ENCODE peak calls at places on chromosomes 5 and 9, in four cellular contexts. One of them, this sample, is unnamed. For H3K36me3, the result is how much of the 10 kb centered on the place peaks cover.

GRCh38 chr9:121394292-121394691 is 24.2 kb upstream of the STOM start:
- DNase-seq in bronchial epithelial cell: peak
- DNase-seq in stomach: no peak
- DNase-seq in heart right ventricle: no peak
- DNase-seq in this sample: no peak

GRCh38 chr5:152164860-152165259 is 240.2 kb upstream of the GLRA1 start:
- DNase-seq in bronchial epithelial cell: no peak
- DNase-seq in stomach: no peak
- DNase-seq in heart right ventricle: no peak
- DNase-seq in this sample: no peak

GRCh38 chr5:158880514-158881001 is 219.2 kb downstream of the EBF1 start:
- DNase-seq in bronchial epithelial cell: no peak
- DNase-seq in stomach: no peak
- DNase-seq in heart right ventricle: no peak
- DNase-seq in this sample: no peak

GRCh38 chr5:81751836-81752643 is 1.1 kb upstream of the SSBP2 start:
- DNase-seq in bronchial epithelial cell: no peak
- DNase-seq in stomach: peak
- DNase-seq in heart right ventricle: no peak
- DNase-seq in this sample: peak

GRCh38 chr9:97710356-97711222 is 13.4 kb upstream of the XPA start:
- DNase-seq in bronchial epithelial cell: peak
- DNase-seq in stomach: peak
- DNase-seq in heart right ventricle: no peak
- DNase-seq in this sample: no peak

GRCh38 chr5:136058972-136059354 is 30.2 kb downstream of the TGFBI start:
- DNase-seq in bronchial epithelial cell: no peak
- DNase-seq in stomach: no peak
- DNase-seq in heart right ventricle: no peak
- DNase-seq in this sample: no peak

GRCh38 chr5:115382989-115383388 is 86.5 kb upstream of the CCDC112 start:
- DNase-seq in bronchial epithelial cell: no peak
- DNase-seq in stomach: no peak
- DNase-seq in heart right ventricle: no peak
- DNase-seq in this sample: no peak

GRCh38 chr5:179606910-179607448 is 16.5 kb downstream of the HNRNPH1 start:
- DNase-seq in bronchial epithelial cell: no peak
- DNase-seq in stomach: no peak
- DNase-seq in heart right ventricle: no peak
- DNase-seq in this sample: no peak

GRCh38 chr9:136002886-136003285 is 41.7 kb upstream of the UBAC1 start:
- DNase-seq in bronchial epithelial cell: no peak
- DNase-seq in stomach: no peak
- DNase-seq in heart right ventricle: peak
- DNase-seq in this sample: no peak

GRCh38 chr5:124995451-124995850 is 249.0 kb upstream of the ZNF608 start:
- DNase-seq in bronchial epithelial cell: no peak
- DNase-seq in stomach: no peak
- DNase-seq in heart right ventricle: no peak
- DNase-seq in this sample: no peak

GRCh38 chr5:135880801-135881200 is 14.8 kb downstream of the IL9 start:
- DNase-seq in bronchial epithelial cell: peak
- DNase-seq in stomach: no peak
- DNase-seq in heart right ventricle: no peak
- DNase-seq in this sample: no peak

GRCh38 chr5:73796164-73797141 is 170.5 kb downstream of the ARHGEF28 start:
- DNase-seq in bronchial epithelial cell: peak
- DNase-seq in stomach: peak
- DNase-seq in heart right ventricle: peak
- DNase-seq in this sample: peak

GRCh38 chr9:86286278-86286677 is 3.9 kb upstream of the ISCA1 start:
- DNase-seq in bronchial epithelial cell: no peak
- DNase-seq in stomach: no peak
- DNase-seq in heart right ventricle: no peak
- DNase-seq in this sample: no peak

GRCh38 chr5:2929779-2930178 is 178.3 kb upstream of the IRX2 start:
- DNase-seq in bronchial epithelial cell: no peak
- DNase-seq in stomach: no peak
- DNase-seq in heart right ventricle: no peak
- DNase-seq in this sample: no peak

GRCh38 chr9:91809581-91810285 is 140.3 kb downstream of the ROR2 start:
- DNase-seq in bronchial epithelial cell: peak
- DNase-seq in stomach: no peak
- DNase-seq in heart right ventricle: no peak
- DNase-seq in this sample: no peak

GRCh38 chr9:20092560-20092959 is 303.7 kb upstream of the SLC24A2 start:
- DNase-seq in bronchial epithelial cell: no peak
- DNase-seq in stomach: no peak
- DNase-seq in heart right ventricle: no peak
- DNase-seq in this sample: no peak
- H3K4me3 ChIP-seq in bronchial epithelial cell: no peak
- H3K4me3 ChIP-seq in stomach: no peak
- H3K4me3 ChIP-seq in heart right ventricle: no peak
- H3K4me3 ChIP-seq in this sample: no peak

DNA sequence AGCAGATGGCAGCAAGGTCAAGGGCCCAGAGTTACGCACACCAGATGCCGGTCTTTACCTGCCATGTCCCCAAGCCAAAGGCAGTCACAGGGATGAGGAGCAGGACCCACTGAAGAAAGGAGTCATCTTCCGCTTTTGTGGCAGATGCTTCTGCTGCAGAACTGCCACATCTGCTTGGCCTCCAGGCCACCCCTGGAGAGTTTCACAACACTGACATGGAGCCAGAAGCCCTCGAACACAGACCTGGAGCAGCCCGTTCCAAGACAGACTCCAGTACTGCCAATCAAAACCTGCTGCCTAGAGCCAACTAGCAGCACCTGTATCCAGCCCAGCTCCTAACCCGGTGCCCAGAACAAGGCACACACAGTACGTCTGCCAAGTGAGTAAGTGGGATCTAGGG is 1.5 kb downstream of the SURF1 start:
- DNase-seq in bronchial epithelial cell: no peak
- DNase-seq in stomach: no peak
- DNase-seq in heart right ventricle: no peak
- DNase-seq in this sample: no peak
- H3K36me3 ChIP-seq in bronchial epithelial cell: under half
- H3K36me3 ChIP-seq in stomach: half or more
- H3K36me3 ChIP-seq in heart right ventricle: under half
- H3K36me3 ChIP-seq in this sample: under half

GRCh38 chr5:67986761-67987160 is 228.8 kb upstream of the PIK3R1 start:
- DNase-seq in bronchial epithelial cell: no peak
- DNase-seq in stomach: no peak
- DNase-seq in heart right ventricle: no peak
- DNase-seq in this sample: no peak
- TF ChIP-seq CTCF in bronchial epithelial cell: no peak
- TF ChIP-seq CTCF in stomach: no peak
- TF ChIP-seq CTCF in heart right ventricle: no peak
- TF ChIP-seq CTCF in this sample: no peak

DNA sequence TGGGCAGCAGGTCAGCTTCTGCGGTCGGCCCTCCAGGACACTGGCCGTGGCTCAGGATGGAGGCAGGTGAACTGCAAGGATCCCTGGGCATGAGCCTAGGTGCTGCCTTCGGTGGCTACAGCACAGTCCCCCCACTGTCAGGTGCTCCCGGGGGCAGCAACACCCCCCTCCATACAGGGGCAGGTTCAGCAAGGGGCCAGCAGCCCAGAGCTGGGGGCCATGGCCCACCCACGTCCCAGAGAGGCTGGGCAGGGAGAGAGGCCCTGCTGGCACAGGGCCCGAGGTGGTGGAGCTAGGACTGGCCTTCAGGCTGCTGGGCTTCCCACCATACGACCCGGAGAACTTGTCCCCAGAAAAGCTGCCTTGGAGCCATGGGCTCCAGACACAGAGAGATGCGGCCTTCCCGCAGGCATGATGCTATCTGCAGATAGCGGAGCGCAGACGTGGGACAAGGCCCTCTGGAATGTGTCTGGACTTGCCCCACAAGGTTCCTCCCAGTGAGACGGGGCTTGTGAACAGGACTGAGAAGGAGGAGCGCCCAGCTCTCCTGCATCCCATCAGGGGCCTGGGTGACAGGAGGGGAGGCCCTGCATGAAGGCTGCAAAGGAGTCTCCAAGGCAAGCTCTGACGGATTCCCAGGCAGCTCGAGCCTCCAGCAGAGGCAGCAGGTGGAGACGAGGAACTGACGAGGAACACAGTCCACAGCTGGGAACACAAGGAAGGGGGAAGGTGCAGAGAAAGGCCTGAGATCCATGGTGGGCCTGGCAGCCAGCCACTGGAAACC is 111.1 kb downstream of the VAV2 start:
- DNase-seq in bronchial epithelial cell: peak
- DNase-seq in stomach: no peak
- DNase-seq in heart right ventricle: no peak
- DNase-seq in this sample: no peak
- H3K4me3 ChIP-seq in bronchial epithelial cell: no peak
- H3K4me3 ChIP-seq in stomach: no peak
- H3K4me3 ChIP-seq in heart right ventricle: no peak
- H3K4me3 ChIP-seq in this sample: no peak

GRCh38 chr9:128523199-128523925 is 18.8 kb downstream of the GLE1 start:
- DNase-seq in bronchial epithelial cell: no peak
- DNase-seq in stomach: no peak
- DNase-seq in heart right ventricle: peak
- DNase-seq in this sample: peak
- H3K36me3 ChIP-seq in bronchial epithelial cell: under half
- H3K36me3 ChIP-seq in stomach: half or more
- H3K36me3 ChIP-seq in heart right ventricle: under half
- H3K36me3 ChIP-seq in this sample: half or more

GRCh38 chr9:72978724-72979123 is 25.9 kb upstream of the ALDH1A1 start:
- DNase-seq in bronchial epithelial cell: peak
- DNase-seq in stomach: no peak
- DNase-seq in heart right ventricle: no peak
- DNase-seq in this sample: no peak
- TF ChIP-seq CTCF in bronchial epithelial cell: no peak
- TF ChIP-seq CTCF in stomach: no peak
- TF ChIP-seq CTCF in heart right ventricle: no peak
- TF ChIP-seq CTCF in this sample: no peak

GRCh38 chr5:180806351-180807011 is 3.9 kb upstream of the MGAT1 start:
- DNase-seq in bronchial epithelial cell: no peak
- DNase-seq in stomach: no peak
- DNase-seq in heart right ventricle: no peak
- DNase-seq in this sample: no peak
- H3K4me3 ChIP-seq in bronchial epithelial cell: no peak
- H3K4me3 ChIP-seq in stomach: peak
- H3K4me3 ChIP-seq in heart right ventricle: no peak
- H3K4me3 ChIP-seq in this sample: peak

This sample was measured in tibial nerve.